ENCODE peak calls at places on chromosomes 5 and 9, in five cellular contexts. G is kidney, J is GM13977, A is fibroblast of lung, T is PC-9. I is an unnamed sample.

GRCh38 chr5:78574157-78574673 is 74.4 kb downstream of the LHFPL2 start:
- DNase-seq in G (no peak), J (no peak), A (no peak), T (no peak), I (no peak)

GRCh38 chr5:170700503-170700902 is 83.0 kb upstream of the GABRP start:
- DNase-seq in G (no peak), J (no peak), A (no peak), T (no peak), I (no peak)

GRCh38 chr9:126109575-126109974 is 217.1 kb upstream of the MVB12B start:
- DNase-seq in G (peak), J (no peak), A (no peak), T (no peak), I (no peak)

GRCh38 chr5:2186472-2187015 is 303.8 kb upstream of the IRX4 start:
- DNase-seq in G (peak), J (no peak), A (no peak), T (no peak), I (no peak)

GRCh38 chr5:34686762-34687268 is 30.7 kb downstream of the RAI14 start:
- DNase-seq in G (peak), J (no peak), A (peak), T (peak), I (no peak)

GRCh38 chr5:124297826-124298225 is 448.6 kb downstream of the ZNF608 start:
- DNase-seq in G (no peak), J (no peak), A (peak), T (no peak), I (no peak)

GRCh38 chr9:23552876-23553275 is 273.2 kb downstream of the ELAVL2 start:
- DNase-seq in G (no peak), J (no peak), A (no peak), T (no peak), I (no peak)

GRCh38 chr9:14238044-14238443 is 75.9 kb downstream of the NFIB start:
- DNase-seq in G (no peak), J (no peak), A (peak), T (peak), I (no peak)

GRCh38 chr9:136086213-136086881 is 8.7 kb downstream of the NACC2 start:
- DNase-seq in G (peak), J (no peak), A (no peak), T (no peak), I (no peak)

GRCh38 chr5:150409638-150410523 is 2.8 kb downstream of the CD74 start:
- DNase-seq in G (peak), J (peak), A (peak), T (peak), I (peak)

GRCh38 chr5:140216468-140217074 is 41.6 kb downstream of the CYSTM1 start:
- DNase-seq in G (no peak), J (no peak), A (no peak), T (no peak), I (no peak)

GRCh38 chr9:34710023-34710422 is at the start of gene CCL21:
- DNase-seq in G (peak), J (no peak), A (peak), T (no peak), I (no peak)

GRCh38 chr5:116709082-116709481 is 134.5 kb upstream of the SEMA6A start:
- DNase-seq in G (no peak), J (no peak), A (no peak), T (no peak), I (no peak)

GRCh38 chr5:8807636-8808035 is 738.2 kb downstream of the SEMA5A start:
- DNase-seq in G (no peak), J (no peak), A (peak), T (no peak), I (no peak)

GRCh38 chr5:10759111-10759510 is 1.9 kb downstream of the DAP start:
- DNase-seq in G (no peak), J (no peak), A (no peak), T (no peak), I (no peak)

GRCh38 chr5:145712245-145712644 is 122.9 kb downstream of the PRELID2 start:
- DNase-seq in G (no peak), J (no peak), A (no peak), T (no peak), I (no peak)

GRCh38 chr5:107446972-107447371 is 223.8 kb downstream of the EFNA5 start:
- DNase-seq in G (no peak), J (no peak), A (no peak), T (no peak), I (no peak)

GRCh38 chr9:136847065-136847826 is 2.0 kb upstream of the PHPT1 start:
- DNase-seq in G (peak), J (peak), A (peak), T (peak), I (no peak)

GRCh38 chr9:107711528-107711927 is 222.0 kb upstream of the KLF4 start:
- DNase-seq in G (peak), J (no peak), A (peak), T (peak), I (no peak)

DNA sequence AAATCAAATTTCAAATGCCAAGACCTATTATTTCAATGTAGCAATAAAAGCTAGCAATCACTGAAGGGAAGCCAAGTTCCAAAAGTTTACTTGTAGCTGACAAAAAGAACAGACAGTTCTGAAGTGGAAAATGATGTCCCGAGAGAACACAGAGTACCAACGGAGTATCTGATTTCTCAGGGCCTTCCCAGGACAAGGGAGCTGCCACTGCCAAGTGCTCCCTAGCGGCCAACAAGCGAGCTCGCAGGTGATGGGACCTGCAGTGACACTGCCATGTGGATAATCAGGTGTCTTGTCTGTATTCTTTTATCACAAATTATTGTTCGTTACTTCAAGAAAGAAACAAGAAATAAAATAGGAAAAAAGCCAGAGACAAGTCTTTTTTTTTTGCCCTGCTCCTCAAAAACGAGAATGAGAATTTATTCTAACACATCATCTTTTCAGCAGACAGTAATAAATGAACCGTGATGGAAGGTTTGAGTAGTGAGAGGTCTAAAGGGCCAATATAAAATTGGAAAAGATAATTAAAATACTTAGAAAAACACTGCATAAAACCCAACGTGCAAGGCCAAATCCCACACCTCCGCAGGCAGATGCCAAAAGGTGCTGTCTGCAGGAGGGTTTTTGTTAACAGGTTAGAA is 159.4 kb downstream of the MYO10 start:
- DNase-seq in G (no peak), J (no peak), A (no peak), T (no peak), I (peak)
- TF ChIP-seq CTCF in G (no peak), J (no peak), A (peak), T (no peak), I (peak)

GRCh38 chr5:32724526-32724925 is 13.4 kb downstream of the NPR3 start:
- DNase-seq in G (no peak), J (no peak), A (no peak), T (no peak), I (no peak)
- TF ChIP-seq CTCF in G (no peak), J (no peak), A (no peak), T (no peak), I (no peak)

DNA sequence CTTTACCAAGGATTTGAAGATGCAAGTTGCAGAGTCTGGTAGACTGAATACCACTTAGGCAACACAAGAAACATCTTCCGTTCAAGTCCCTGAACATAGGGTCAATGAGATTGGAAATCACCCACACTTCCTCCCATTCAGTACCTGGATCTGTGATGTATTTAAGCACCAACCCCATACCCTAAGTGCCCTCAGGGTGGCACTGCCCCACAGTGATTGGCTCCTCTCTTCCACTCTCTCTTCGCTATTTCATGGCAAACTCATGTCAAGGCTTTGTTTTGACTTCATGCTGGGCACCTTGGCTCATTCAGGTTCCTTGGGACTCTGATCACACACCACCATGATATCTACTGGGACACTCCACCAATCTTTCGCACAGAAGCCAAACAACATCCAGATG is 53.7 kb downstream of the GGTA1 start:
- DNase-seq in G (no peak), J (no peak), A (no peak), T (no peak), I (no peak)
- TF ChIP-seq CTCF in G (no peak), J (peak), A (no peak), T (peak), I (no peak)

DNA sequence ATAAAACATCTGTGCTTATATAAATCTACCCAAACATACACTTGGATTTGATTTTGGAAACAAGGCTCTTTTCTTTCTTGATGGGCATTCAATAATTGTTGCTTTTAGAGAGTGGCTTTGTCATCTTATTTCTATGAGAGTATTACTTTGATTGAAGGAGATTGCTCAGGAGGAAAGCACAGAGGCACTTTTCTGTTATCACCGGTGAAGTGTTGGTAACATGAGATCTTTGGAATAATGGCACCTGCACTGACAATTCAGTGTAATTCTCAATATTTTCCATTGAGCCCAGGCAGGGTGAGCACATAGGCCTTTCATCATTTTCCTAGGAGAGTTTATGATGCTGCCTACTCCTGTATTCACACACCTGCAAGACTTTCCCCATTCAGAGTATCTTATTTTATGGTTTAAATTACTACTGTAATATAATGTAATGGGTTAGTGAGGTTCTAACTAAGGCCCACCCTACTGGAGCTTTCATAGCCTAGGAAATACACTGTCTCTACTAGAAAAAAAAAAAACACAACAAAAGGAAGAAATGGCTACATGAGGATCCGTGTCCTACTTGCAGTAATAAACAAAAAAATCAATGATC is 244.3 kb downstream of the DENND1A start:
- DNase-seq in G (no peak), J (no peak), A (no peak), T (no peak), I (no peak)
- TF ChIP-seq CTCF in G (no peak), J (no peak), A (no peak), T (no peak), I (no peak)

GRCh38 chr9:95177617-95178016 is 139.9 kb downstream of the FANCC start:
- DNase-seq in G (no peak), J (no peak), A (no peak), T (no peak), I (no peak)

GRCh38 chr9:95181226-95181818 is 136.2 kb downstream of the FANCC start:
- DNase-seq in G (no peak), J (peak), A (no peak), T (no peak), I (no peak)

GRCh38 chr9:95185931-95186330 is 131.6 kb downstream of the FANCC start:
- DNase-seq in G (no peak), J (no peak), A (no peak), T (no peak), I (no peak)

GRCh38 chr9:95181845-95182244 is 135.7 kb downstream of the FANCC start:
- DNase-seq in G (no peak), J (no peak), A (peak), T (no peak), I (no peak)

GRCh38 chr9:95182854-95183563 is 134.5 kb downstream of the FANCC start:
- DNase-seq in G (no peak), J (no peak), A (no peak), T (no peak), I (no peak)
- TF ChIP-seq CTCF in G (peak), J (no peak), A (peak), T (no peak), I (peak)

GRCh38 chr5:142012186-142012785 is 541 bp downstream of the GNPDA1 start:
- DNase-seq in G (peak), J (no peak), A (no peak), T (peak), I (peak)
- TF ChIP-seq CTCF in G (peak), J (peak), A (peak), T (peak), I (peak)

GRCh38 chr5:159773062-159773924 is 143.0 kb upstream of the ADRA1B start:
- DNase-seq in G (peak), J (peak), A (peak), T (peak), I (peak)
- TF ChIP-seq CTCF in G (peak), J (peak), A (no peak), T (peak), I (no peak)

DNA sequence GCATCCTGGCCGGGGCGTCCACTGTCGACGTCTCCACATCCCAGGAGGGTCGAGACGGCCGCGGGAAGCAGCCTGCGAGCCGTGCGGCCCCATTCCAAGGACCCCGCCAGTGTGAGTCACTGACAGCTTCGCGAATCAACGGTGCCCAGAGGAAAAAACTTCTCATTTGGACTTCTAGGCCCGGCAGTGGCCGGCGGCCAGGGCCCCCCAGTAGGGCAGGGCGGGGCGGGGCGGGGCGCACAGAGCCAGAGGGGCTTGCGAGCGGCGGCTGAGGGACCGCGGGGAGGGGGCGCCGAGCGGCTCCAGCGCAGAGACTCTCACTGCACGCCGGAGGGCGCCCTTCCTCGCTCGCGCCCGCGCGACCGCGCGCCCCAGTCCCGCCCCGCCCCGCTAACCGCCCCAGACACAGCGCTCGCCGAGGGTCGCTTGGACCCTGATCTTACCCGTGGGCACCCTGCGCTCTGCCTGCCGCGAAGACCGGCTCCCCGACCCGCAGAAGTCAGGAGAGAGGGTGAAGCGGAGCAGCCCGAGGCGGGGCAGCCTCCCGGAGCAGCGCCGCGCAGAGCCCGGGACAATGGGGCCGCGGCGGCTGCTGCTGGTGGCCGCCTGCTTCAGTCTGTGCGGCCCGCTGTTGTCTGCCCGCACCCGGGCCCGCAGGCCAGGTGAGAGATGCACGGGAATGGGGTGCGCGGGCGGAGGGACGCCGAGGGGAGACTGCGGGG is at the start of gene F2R:
- DNase-seq in G (peak), J (peak), A (peak), T (no peak), I (peak)
- TF ChIP-seq CTCF in G (peak), J (peak), A (no peak), T (peak), I (peak)

GRCh38 chr5:23208959-23209431 is 298.4 kb upstream of the PRDM9 start:
- DNase-seq in G (no peak), J (peak), A (no peak), T (peak), I (peak)
- TF ChIP-seq CTCF in G (peak), J (peak), A (peak), T (peak), I (peak)

GRCh38 chr5:71976449-71976848 is 130.8 kb upstream of the MAP1B start:
- DNase-seq in G (no peak), J (no peak), A (no peak), T (no peak), I (no peak)
- TF ChIP-seq CTCF in G (no peak), J (no peak), A (no peak), T (no peak), I (no peak)